ENCODE peak calls at places on chromosomes 11 and 22, in six cellular contexts. One of them, this sample, is unnamed. For H3K4me1, the result is how much of the 10 kb centered on the place peaks cover.

GRCh38 chr11:5666396-5666780 is 18.5 kb downstream of the TRIM5 start:
- DNase-seq in trophoblast cell: peak
- DNase-seq in mesenchymal stem cell: no peak
- DNase-seq in IMR-90: peak
- DNase-seq in H1: no peak
- DNase-seq in neuronal stem cell: no peak
- DNase-seq in this sample: no peak

GRCh38 chr11:10320164-10320563 is 15.3 kb downstream of the ADM start:
- DNase-seq in IMR-90: no peak
- DNase-seq in mesenchymal stem cell: no peak
- DNase-seq in trophoblast cell: no peak
- DNase-seq in H1: no peak
- DNase-seq in neuronal stem cell: no peak
- DNase-seq in this sample: no peak

GRCh38 chr22:43136255-43136654 is 6.9 kb downstream of the MCAT start:
- DNase-seq in H1: no peak
- DNase-seq in mesenchymal stem cell: peak
- DNase-seq in neuronal stem cell: no peak
- DNase-seq in IMR-90: peak
- DNase-seq in trophoblast cell: peak
- DNase-seq in this sample: peak

GRCh38 chr11:92886243-92886905 is 83.1 kb upstream of the MTNR1B start:
- DNase-seq in neuronal stem cell: peak
- DNase-seq in IMR-90: peak
- DNase-seq in H1: no peak
- DNase-seq in mesenchymal stem cell: peak
- DNase-seq in trophoblast cell: peak
- DNase-seq in this sample: no peak

GRCh38 chr22:23070418-23071162 is at the start of gene GNAZ:
- DNase-seq in IMR-90: no peak
- DNase-seq in H1: no peak
- DNase-seq in trophoblast cell: peak
- DNase-seq in neuronal stem cell: peak
- DNase-seq in mesenchymal stem cell: no peak
- DNase-seq in this sample: peak

GRCh38 chr11:72971211-72971610 is 157.0 kb downstream of the ATG16L2 start:
- DNase-seq in IMR-90: no peak
- DNase-seq in neuronal stem cell: no peak
- DNase-seq in H1: no peak
- DNase-seq in mesenchymal stem cell: no peak
- DNase-seq in trophoblast cell: no peak
- DNase-seq in this sample: no peak

GRCh38 chr22:31333648-31334047 is 12.5 kb downstream of the PATZ1 start:
- DNase-seq in trophoblast cell: no peak
- DNase-seq in neuronal stem cell: no peak
- DNase-seq in H1: no peak
- DNase-seq in IMR-90: no peak
- DNase-seq in mesenchymal stem cell: no peak
- DNase-seq in this sample: no peak

GRCh38 chr22:35544189-35544588 is 3.6 kb downstream of the RASD2 start:
- DNase-seq in trophoblast cell: no peak
- DNase-seq in mesenchymal stem cell: no peak
- DNase-seq in H1: no peak
- DNase-seq in neuronal stem cell: no peak
- DNase-seq in IMR-90: no peak
- DNase-seq in this sample: no peak

GRCh38 chr11:111300569-111300968 is 2.2 kb downstream of the POU2AF3 start:
- DNase-seq in neuronal stem cell: no peak
- DNase-seq in IMR-90: no peak
- DNase-seq in mesenchymal stem cell: no peak
- DNase-seq in H1: no peak
- DNase-seq in trophoblast cell: no peak
- DNase-seq in this sample: no peak

GRCh38 chr11:99260696-99261095 is 239.9 kb downstream of the CNTN5 start:
- DNase-seq in mesenchymal stem cell: peak
- DNase-seq in IMR-90: peak
- DNase-seq in H1: no peak
- DNase-seq in neuronal stem cell: no peak
- DNase-seq in trophoblast cell: no peak
- DNase-seq in this sample: no peak

GRCh38 chr11:117618956-117619355 is 178.1 kb downstream of the DSCAML1 start:
- DNase-seq in neuronal stem cell: no peak
- DNase-seq in IMR-90: no peak
- DNase-seq in mesenchymal stem cell: no peak
- DNase-seq in H1: no peak
- DNase-seq in trophoblast cell: peak
- DNase-seq in this sample: peak

GRCh38 chr11:111521132-111521531 is 6.6 kb downstream of the HOATZ start:
- DNase-seq in mesenchymal stem cell: no peak
- DNase-seq in neuronal stem cell: no peak
- DNase-seq in H1: no peak
- DNase-seq in IMR-90: peak
- DNase-seq in trophoblast cell: peak
- DNase-seq in this sample: no peak

GRCh38 chr11:99406345-99406744 is 385.6 kb downstream of the CNTN5 start:
- DNase-seq in IMR-90: no peak
- DNase-seq in neuronal stem cell: no peak
- DNase-seq in trophoblast cell: no peak
- DNase-seq in H1: no peak
- DNase-seq in mesenchymal stem cell: no peak
- DNase-seq in this sample: peak

DNA sequence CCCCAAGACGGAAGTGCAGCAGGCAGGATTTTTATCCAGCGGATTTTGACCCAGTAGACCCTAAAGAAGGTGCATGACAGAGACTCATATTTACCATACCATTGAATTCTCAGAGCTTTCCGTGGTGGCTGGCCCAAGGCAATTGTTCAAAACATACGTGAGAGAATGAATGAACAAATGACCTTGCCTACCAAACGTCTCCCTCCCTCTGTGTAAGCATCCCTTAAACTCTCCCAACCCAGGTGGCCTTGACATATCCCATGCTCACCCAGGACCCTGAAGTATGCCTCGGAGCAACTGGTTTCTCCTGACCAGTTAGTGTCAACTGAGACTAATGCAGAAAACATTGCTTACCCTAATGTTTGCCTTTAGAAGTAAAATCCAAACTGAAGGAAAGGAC is 154.9 kb downstream of the TEAD1 start:
- DNase-seq in H1: no peak
- DNase-seq in mesenchymal stem cell: no peak
- DNase-seq in IMR-90: no peak
- DNase-seq in trophoblast cell: no peak
- DNase-seq in neuronal stem cell: no peak
- DNase-seq in this sample: no peak
- H3K4me1 ChIP-seq in H1: under half
- H3K4me1 ChIP-seq in mesenchymal stem cell: under half
- H3K4me1 ChIP-seq in IMR-90: under half
- H3K4me1 ChIP-seq in trophoblast cell: under half
- H3K4me1 ChIP-seq in neuronal stem cell: under half
- H3K4me1 ChIP-seq in this sample: under half

GRCh38 chr11:134139873-134140331 is 71.0 kb downstream of the JAM3 start:
- DNase-seq in mesenchymal stem cell: peak
- DNase-seq in neuronal stem cell: peak
- DNase-seq in H1: peak
- DNase-seq in trophoblast cell: peak
- DNase-seq in IMR-90: peak
- DNase-seq in this sample: peak
- H2AFZ ChIP-seq in mesenchymal stem cell: no peak
- H2AFZ ChIP-seq in neuronal stem cell: no peak
- H2AFZ ChIP-seq in H1: no peak
- H2AFZ ChIP-seq in trophoblast cell: no peak
- H2AFZ ChIP-seq in IMR-90: peak
- H2AFZ ChIP-seq in this sample: no peak

GRCh38 chr11:12673924-12674570 is at the start of gene TEAD1:
- DNase-seq in mesenchymal stem cell: peak
- DNase-seq in H1: peak
- DNase-seq in neuronal stem cell: peak
- DNase-seq in trophoblast cell: peak
- DNase-seq in IMR-90: peak
- DNase-seq in this sample: peak

GRCh38 chr11:12673601-12673923 is 659 bp upstream of the TEAD1 start:
- DNase-seq in mesenchymal stem cell: no peak
- DNase-seq in H1: no peak
- DNase-seq in IMR-90: no peak
- DNase-seq in trophoblast cell: peak
- DNase-seq in neuronal stem cell: no peak
- DNase-seq in this sample: no peak

GRCh38 chr11:12675951-12676711 is 1.9 kb downstream of the TEAD1 start:
- DNase-seq in IMR-90: peak
- DNase-seq in trophoblast cell: peak
- DNase-seq in neuronal stem cell: no peak
- DNase-seq in H1: no peak
- DNase-seq in mesenchymal stem cell: peak
- DNase-seq in this sample: no peak

GRCh38 chr11:12674936-12675696 is 895 bp downstream of the TEAD1 start:
- DNase-seq in trophoblast cell: peak
- DNase-seq in mesenchymal stem cell: peak
- DNase-seq in IMR-90: no peak
- DNase-seq in neuronal stem cell: no peak
- DNase-seq in H1: no peak
- DNase-seq in this sample: no peak

DNA sequence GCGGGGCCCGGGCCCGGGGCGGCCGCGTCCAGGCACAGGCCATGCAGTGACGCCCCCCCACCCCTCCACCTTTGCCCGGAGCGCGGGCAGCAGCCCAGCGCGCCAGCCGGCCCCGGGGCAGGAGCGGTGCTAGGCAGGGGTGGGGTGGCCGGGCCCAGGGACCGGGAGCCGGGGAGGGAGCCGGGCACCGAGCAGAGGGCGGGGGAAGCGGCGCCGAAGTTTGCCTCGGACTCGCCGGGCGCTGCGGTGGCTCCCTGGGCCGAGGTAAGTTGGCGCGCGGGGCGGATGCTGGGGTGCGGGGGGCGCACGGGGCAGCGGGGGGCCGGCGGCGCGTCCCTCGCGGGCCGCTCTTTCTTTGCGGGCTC is 332 bp downstream of the TEAD1 start:
- DNase-seq in IMR-90: no peak
- DNase-seq in trophoblast cell: no peak
- DNase-seq in mesenchymal stem cell: no peak
- DNase-seq in neuronal stem cell: no peak
- DNase-seq in H1: no peak
- DNase-seq in this sample: no peak
- H4K8ac ChIP-seq in IMR-90: no peak
- H4K8ac ChIP-seq in trophoblast cell: peak
- H4K8ac ChIP-seq in mesenchymal stem cell: peak
- H4K8ac ChIP-seq in neuronal stem cell: no peak
- H4K8ac ChIP-seq in H1: peak
- H4K8ac ChIP-seq in this sample: no peak

GRCh38 chr22:39519681-39520053 is 695 bp upstream of the ATF4 start:
- DNase-seq in trophoblast cell: no peak
- DNase-seq in H1: no peak
- DNase-seq in mesenchymal stem cell: peak
- DNase-seq in neuronal stem cell: no peak
- DNase-seq in IMR-90: no peak
- DNase-seq in this sample: peak
- H3K4me1 ChIP-seq in trophoblast cell: under half
- H3K4me1 ChIP-seq in H1: under half
- H3K4me1 ChIP-seq in mesenchymal stem cell: under half
- H3K4me1 ChIP-seq in neuronal stem cell: under half
- H3K4me1 ChIP-seq in IMR-90: under half
- H3K4me1 ChIP-seq in this sample: under half

DNA sequence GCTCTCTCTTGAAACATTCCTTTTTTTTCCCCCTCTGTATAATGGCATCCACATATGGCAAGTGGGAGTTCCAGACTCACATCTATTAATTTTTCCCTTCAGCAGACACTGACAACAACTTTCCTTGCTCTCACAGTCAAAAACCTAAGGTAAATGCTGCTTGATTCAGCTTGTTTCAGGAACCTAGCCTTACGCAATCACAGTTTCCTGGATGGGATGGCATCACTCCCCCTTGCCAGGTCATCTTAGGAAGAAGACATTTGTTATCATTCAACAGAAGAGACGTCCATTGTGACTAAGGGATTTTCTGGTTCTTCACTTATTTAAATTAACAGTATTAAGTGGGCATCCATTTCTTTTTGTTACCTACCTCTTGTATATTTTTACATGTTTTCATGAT is 112.0 kb upstream of the PDGFD start:
- DNase-seq in H1: no peak
- DNase-seq in mesenchymal stem cell: peak
- DNase-seq in neuronal stem cell: no peak
- DNase-seq in IMR-90: peak
- DNase-seq in trophoblast cell: no peak
- DNase-seq in this sample: no peak
- H2AFZ ChIP-seq in H1: peak
- H2AFZ ChIP-seq in mesenchymal stem cell: no peak
- H2AFZ ChIP-seq in neuronal stem cell: peak
- H2AFZ ChIP-seq in IMR-90: no peak
- H2AFZ ChIP-seq in trophoblast cell: no peak
- H2AFZ ChIP-seq in this sample: peak

GRCh38 chr11:60844870-60845221 is 2.9 kb downstream of the CCDC86 start:
- DNase-seq in trophoblast cell: no peak
- DNase-seq in mesenchymal stem cell: no peak
- DNase-seq in IMR-90: no peak
- DNase-seq in neuronal stem cell: no peak
- DNase-seq in H1: no peak
- DNase-seq in this sample: no peak

GRCh38 chr11:60840711-60841430 is 1.0 kb upstream of the CCDC86 start:
- DNase-seq in neuronal stem cell: no peak
- DNase-seq in IMR-90: peak
- DNase-seq in mesenchymal stem cell: peak
- DNase-seq in trophoblast cell: no peak
- DNase-seq in H1: no peak
- DNase-seq in this sample: no peak

GRCh38 chr11:60844045-60844869 is 2.3 kb downstream of the CCDC86 start:
- DNase-seq in neuronal stem cell: no peak
- DNase-seq in H1: no peak
- DNase-seq in mesenchymal stem cell: peak
- DNase-seq in trophoblast cell: no peak
- DNase-seq in IMR-90: peak
- DNase-seq in this sample: no peak

GRCh38 chr11:60842688-60843605 is 1.0 kb downstream of the CCDC86 start:
- DNase-seq in trophoblast cell: no peak
- DNase-seq in mesenchymal stem cell: no peak
- DNase-seq in IMR-90: no peak
- DNase-seq in H1: no peak
- DNase-seq in neuronal stem cell: no peak
- DNase-seq in this sample: no peak

DNA sequence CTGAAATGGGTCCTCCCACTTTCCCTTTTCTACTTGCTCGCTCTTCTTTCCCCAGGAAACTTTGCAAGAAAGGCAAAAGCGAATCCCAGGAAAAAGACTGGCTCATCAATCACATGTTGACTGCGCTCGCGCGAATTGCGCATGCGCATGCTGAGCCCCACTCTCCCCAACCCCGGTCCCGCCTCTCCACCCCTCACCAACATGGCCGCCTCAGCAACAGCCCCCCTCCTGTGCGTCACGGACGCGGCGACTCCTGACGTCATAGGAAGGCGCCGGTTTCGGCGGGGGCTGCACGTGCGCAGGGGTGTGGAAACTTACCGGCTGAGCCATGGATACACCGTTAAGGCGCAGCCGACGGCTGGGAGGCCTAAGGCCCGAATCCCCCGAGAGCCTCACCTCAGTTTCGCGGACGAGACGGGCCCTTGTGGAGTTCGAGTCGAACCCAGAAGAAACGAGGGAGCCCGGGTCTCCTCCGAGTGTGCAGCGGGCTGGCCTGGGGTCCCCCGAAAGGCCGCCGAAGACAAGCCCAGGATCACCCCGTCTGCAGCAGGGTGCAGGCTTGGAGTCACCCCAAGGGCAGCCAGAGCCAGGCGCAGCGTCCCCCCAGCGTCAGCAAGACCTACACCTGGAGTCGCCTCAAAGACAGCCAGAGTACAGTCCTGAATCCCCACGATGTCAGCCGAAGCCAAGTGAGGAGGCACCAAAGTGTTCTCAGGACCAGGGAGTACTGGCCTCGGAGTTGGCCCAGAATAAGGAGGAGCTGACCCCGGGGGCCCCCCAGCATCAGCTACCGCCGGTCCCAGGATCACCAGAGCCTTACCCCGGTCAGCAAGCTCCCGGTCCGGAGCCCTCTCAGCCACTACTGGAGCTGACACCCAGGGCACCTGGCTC is at the start of gene CCDC86:
- DNase-seq in neuronal stem cell: peak
- DNase-seq in trophoblast cell: peak
- DNase-seq in IMR-90: peak
- DNase-seq in mesenchymal stem cell: peak
- DNase-seq in H1: peak
- DNase-seq in this sample: peak
- H4K8ac ChIP-seq in neuronal stem cell: peak
- H4K8ac ChIP-seq in trophoblast cell: peak
- H4K8ac ChIP-seq in IMR-90: peak
- H4K8ac ChIP-seq in mesenchymal stem cell: peak
- H4K8ac ChIP-seq in H1: peak
- H4K8ac ChIP-seq in this sample: no peak